ENCODE peak calls at places on chromosomes 5 and 9, in seven cellular contexts. One of them, this sample, is unnamed.

GRCh38 chr5:98827161-98827560 is 53.7 kb downstream of the RGMB start:
- DNase-seq in HepG2: peak; percentile 32
- DNase-seq in H1: no peak
- DNase-seq in WTC11: no peak
- DNase-seq in HEK293T: peak; percentile 39
- DNase-seq in GM12878: no peak
- DNase-seq in K562: peak; percentile 47
- DNase-seq in this sample: peak; percentile 45

GRCh38 chr9:4742246-4742645 is 1.2 kb upstream of the AK3 start:
- DNase-seq in HepG2: no peak
- DNase-seq in H1: no peak
- DNase-seq in WTC11: no peak
- DNase-seq in HEK293T: no peak
- DNase-seq in GM12878: no peak
- DNase-seq in K562: no peak
- DNase-seq in this sample: no peak

GRCh38 chr5:76222318-76222717 is 139.1 kb downstream of the SV2C start:
- DNase-seq in HepG2: no peak
- DNase-seq in H1: no peak
- DNase-seq in WTC11: no peak
- DNase-seq in HEK293T: no peak
- DNase-seq in GM12878: no peak
- DNase-seq in K562: no peak
- DNase-seq in this sample: no peak

GRCh38 chr5:1799110-1799601 is 481 bp downstream of the MRPL36 start:
- DNase-seq in HepG2: peak; percentile 77
- DNase-seq in H1: no peak
- DNase-seq in WTC11: no peak
- DNase-seq in HEK293T: peak; percentile 25
- DNase-seq in GM12878: no peak
- DNase-seq in K562: peak; percentile 49
- DNase-seq in this sample: no peak

GRCh38 chr5:14577964-14578363 is 3.6 kb upstream of the OTULINL start:
- DNase-seq in HepG2: no peak
- DNase-seq in H1: no peak
- DNase-seq in WTC11: no peak
- DNase-seq in HEK293T: no peak
- DNase-seq in GM12878: no peak
- DNase-seq in K562: peak; percentile 20
- DNase-seq in this sample: no peak

GRCh38 chr9:83062653-83063527 is at the start of gene RASEF:
- DNase-seq in HepG2: no peak
- DNase-seq in H1: peak; percentile 46
- DNase-seq in WTC11: peak; percentile 84
- DNase-seq in HEK293T: peak; percentile 65
- DNase-seq in GM12878: no peak
- DNase-seq in K562: no peak
- DNase-seq in this sample: no peak

GRCh38 chr5:92222449-92222848 is 839.3 kb upstream of the ARRDC3 start:
- DNase-seq in HepG2: no peak
- DNase-seq in H1: no peak
- DNase-seq in WTC11: peak; percentile 26
- DNase-seq in HEK293T: no peak
- DNase-seq in GM12878: no peak
- DNase-seq in K562: no peak
- DNase-seq in this sample: peak; percentile 12

GRCh38 chr5:150068071-150068470 is 18.3 kb downstream of the CSF1R start:
- DNase-seq in HepG2: no peak
- DNase-seq in H1: no peak
- DNase-seq in WTC11: no peak
- DNase-seq in HEK293T: no peak
- DNase-seq in GM12878: no peak
- DNase-seq in K562: no peak
- DNase-seq in this sample: no peak

GRCh38 chr5:130808691-130809090 is 356.4 kb downstream of the HINT1 start:
- DNase-seq in HepG2: no peak
- DNase-seq in H1: no peak
- DNase-seq in WTC11: no peak
- DNase-seq in HEK293T: no peak
- DNase-seq in GM12878: no peak
- DNase-seq in K562: no peak
- DNase-seq in this sample: no peak

GRCh38 chr5:57175586-57175985 is 1.7 kb downstream of the GPBP1 start:
- DNase-seq in HepG2: no peak
- DNase-seq in H1: no peak
- DNase-seq in WTC11: no peak
- DNase-seq in HEK293T: no peak
- DNase-seq in GM12878: no peak
- DNase-seq in K562: peak; percentile 43
- DNase-seq in this sample: no peak
- TF ChIP-seq SP1 in HepG2: no peak
- TF ChIP-seq SP1 in H1: peak; percentile 42
- TF ChIP-seq SP1 in WTC11: no peak
- TF ChIP-seq SP1 in HEK293T: no peak
- TF ChIP-seq SP1 in GM12878: peak; percentile 25
- TF ChIP-seq SP1 in K562: no peak
- TF ChIP-seq SP1 in this sample: no peak

GRCh38 chr5:114206640-114207039 is 155.2 kb upstream of the KCNN2 start:
- DNase-seq in HepG2: no peak
- DNase-seq in H1: no peak
- DNase-seq in WTC11: no peak
- DNase-seq in HEK293T: no peak
- DNase-seq in GM12878: no peak
- DNase-seq in K562: no peak
- DNase-seq in this sample: no peak
- TF ChIP-seq SP1 in HepG2: no peak
- TF ChIP-seq SP1 in H1: no peak
- TF ChIP-seq SP1 in WTC11: no peak
- TF ChIP-seq SP1 in HEK293T: no peak
- TF ChIP-seq SP1 in GM12878: no peak
- TF ChIP-seq SP1 in K562: no peak
- TF ChIP-seq SP1 in this sample: no peak

GRCh38 chr9:134180786-134181647 is 16.7 kb upstream of the RNU6ATAC start:
- DNase-seq in HepG2: no peak
- DNase-seq in H1: no peak
- DNase-seq in WTC11: no peak
- DNase-seq in HEK293T: no peak
- DNase-seq in GM12878: no peak
- DNase-seq in K562: no peak
- DNase-seq in this sample: no peak

GRCh38 chr9:134178394-134178780 is 14.0 kb upstream of the RNU6ATAC start:
- DNase-seq in HepG2: no peak
- DNase-seq in H1: no peak
- DNase-seq in WTC11: no peak
- DNase-seq in HEK293T: no peak
- DNase-seq in GM12878: no peak
- DNase-seq in K562: no peak
- DNase-seq in this sample: no peak

GRCh38 chr9:134178781-134179551 is 14.6 kb upstream of the RNU6ATAC start:
- DNase-seq in HepG2: no peak
- DNase-seq in H1: no peak
- DNase-seq in WTC11: no peak
- DNase-seq in HEK293T: no peak
- DNase-seq in GM12878: no peak
- DNase-seq in K562: no peak
- DNase-seq in this sample: no peak

GRCh38 chr9:134179918-134180785 is 15.8 kb upstream of the RNU6ATAC start:
- DNase-seq in HepG2: no peak
- DNase-seq in H1: no peak
- DNase-seq in WTC11: no peak
- DNase-seq in HEK293T: no peak
- DNase-seq in GM12878: no peak
- DNase-seq in K562: no peak
- DNase-seq in this sample: no peak

DNA sequence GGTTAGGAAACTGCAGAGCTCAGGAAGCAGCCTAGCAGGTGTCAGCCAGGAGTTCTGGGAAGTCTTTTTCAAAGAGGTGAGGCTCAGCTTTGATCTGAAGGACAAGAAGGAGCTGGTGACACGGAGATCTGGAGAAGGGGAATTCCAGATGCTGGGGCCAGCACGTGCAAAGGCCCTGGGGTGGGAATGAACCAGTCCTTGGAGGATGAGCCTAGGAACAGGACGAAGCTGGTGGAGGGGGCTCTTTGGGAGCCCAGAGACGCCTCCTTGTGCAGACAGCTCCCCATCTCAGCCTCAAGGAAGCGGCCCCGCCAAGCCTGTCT is 15.2 kb upstream of the RNU6ATAC start:
- DNase-seq in HepG2: no peak
- DNase-seq in H1: no peak
- DNase-seq in WTC11: no peak
- DNase-seq in HEK293T: no peak
- DNase-seq in GM12878: no peak
- DNase-seq in K562: no peak
- DNase-seq in this sample: no peak
- TF ChIP-seq SP1 in HepG2: no peak
- TF ChIP-seq SP1 in H1: no peak
- TF ChIP-seq SP1 in WTC11: no peak
- TF ChIP-seq SP1 in HEK293T: no peak
- TF ChIP-seq SP1 in GM12878: no peak
- TF ChIP-seq SP1 in K562: no peak
- TF ChIP-seq SP1 in this sample: no peak

GRCh38 chr5:180180846-180181245 is 28.2 kb downstream of the RASGEF1C start:
- DNase-seq in HepG2: no peak
- DNase-seq in H1: no peak
- DNase-seq in WTC11: no peak
- DNase-seq in HEK293T: no peak
- DNase-seq in GM12878: no peak
- DNase-seq in K562: no peak
- DNase-seq in this sample: no peak

GRCh38 chr5:180178516-180179398 is 30.3 kb downstream of the RASGEF1C start:
- DNase-seq in HepG2: no peak
- DNase-seq in H1: no peak
- DNase-seq in WTC11: no peak
- DNase-seq in HEK293T: no peak
- DNase-seq in GM12878: no peak
- DNase-seq in K562: no peak
- DNase-seq in this sample: no peak

GRCh38 chr5:180176191-180176590 is 32.8 kb downstream of the RASGEF1C start:
- DNase-seq in HepG2: no peak
- DNase-seq in H1: no peak
- DNase-seq in WTC11: no peak
- DNase-seq in HEK293T: no peak
- DNase-seq in GM12878: no peak
- DNase-seq in K562: no peak
- DNase-seq in this sample: no peak

GRCh38 chr5:180180198-180180820 is 28.7 kb downstream of the RASGEF1C start:
- DNase-seq in HepG2: no peak
- DNase-seq in H1: no peak
- DNase-seq in WTC11: no peak
- DNase-seq in HEK293T: no peak
- DNase-seq in GM12878: no peak
- DNase-seq in K562: no peak
- DNase-seq in this sample: no peak

DNA sequence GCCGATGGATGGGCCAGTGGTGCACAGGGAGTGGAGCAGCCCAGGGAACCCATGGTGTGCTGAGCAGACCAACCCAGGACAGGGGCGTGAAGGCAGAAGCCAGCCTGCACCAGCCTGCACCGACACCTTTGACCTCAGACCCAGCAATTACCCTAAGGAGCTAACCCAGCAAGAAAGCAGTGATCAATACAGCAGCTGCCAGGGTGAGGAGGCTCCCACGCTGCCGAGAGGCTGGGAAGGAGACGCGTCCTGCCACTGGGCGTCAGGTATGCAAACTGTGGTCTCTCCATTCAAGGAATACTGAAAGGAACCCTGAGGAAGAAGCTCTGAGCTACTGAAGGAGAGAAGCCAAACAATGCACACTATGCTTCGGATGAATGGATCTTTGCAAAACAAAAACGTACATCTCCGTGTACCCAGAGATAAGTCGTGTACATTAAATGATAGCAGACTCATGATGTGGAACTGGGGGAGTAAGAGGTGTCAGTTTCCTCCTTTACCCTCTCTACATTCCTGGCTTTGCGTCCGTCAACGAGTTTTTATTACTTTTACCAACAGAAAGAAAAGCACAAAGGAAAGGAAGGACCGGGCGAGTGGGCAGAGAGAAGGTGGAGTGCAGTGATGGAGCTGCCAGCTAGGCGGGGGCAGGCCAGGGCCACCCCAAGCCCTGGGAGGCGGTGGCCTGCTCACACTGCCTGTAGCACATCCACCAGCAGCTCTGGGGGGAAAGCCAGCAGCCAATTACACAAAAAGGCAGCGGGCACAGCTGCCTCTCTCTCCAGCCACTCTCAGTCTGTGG is 29.4 kb downstream of the RASGEF1C start:
- DNase-seq in HepG2: no peak
- DNase-seq in H1: no peak
- DNase-seq in WTC11: no peak
- DNase-seq in HEK293T: no peak
- DNase-seq in GM12878: no peak
- DNase-seq in K562: no peak
- DNase-seq in this sample: no peak
- TF ChIP-seq SP1 in HepG2: no peak
- TF ChIP-seq SP1 in H1: no peak
- TF ChIP-seq SP1 in WTC11: no peak
- TF ChIP-seq SP1 in HEK293T: no peak
- TF ChIP-seq SP1 in GM12878: no peak
- TF ChIP-seq SP1 in K562: no peak
- TF ChIP-seq SP1 in this sample: no peak

This sample was measured in HCT116.